ENCODE peak calls at places on chromosomes 2 and 18, in nine cellular contexts. X is GM10248, S is cardiac muscle cell, L is GM13976, R is BJ, Y is fibroblast of the aortic adventitia, B is psoas muscle, O is astrocyte of the spinal cord, G is HFFc6. Z is an unnamed sample.
A peak's percentile ranks its signal among the peaks of the same experiment; 100 is the strongest.

GRCh38 chr2:213288913-213289700 is 4.8 kb downstream of the SPAG16 start:
- DNase-seq in S (no peak), X (no peak), B (no peak), G (no peak), O (peak; percentile 65), R (no peak), L (no peak), Y (no peak), Z (no peak)

GRCh38 chr2:30366199-30366691 is 80.8 kb upstream of the LCLAT1 start:
- DNase-seq in S (no peak), R (no peak), G (peak; percentile 56), Y (no peak), L (peak; percentile 39), B (no peak), O (peak; percentile 29), X (no peak), Z (no peak)

GRCh38 chr2:240989451-240990265 is 8.8 kb upstream of the SNED1 start:
- DNase-seq in Y (peak; percentile 30), R (no peak), B (peak; percentile 83), L (no peak), G (no peak), O (no peak), X (no peak), S (peak; percentile 43), Z (no peak)

GRCh38 chr18:44896817-44897216 is 216.1 kb downstream of the SETBP1 start:
- DNase-seq in L (no peak), S (no peak), R (no peak), G (no peak), X (no peak), Y (no peak), O (no peak), B (no peak), Z (no peak)

GRCh38 chr18:3140986-3141639 is 78.7 kb downstream of the MYOM1 start:
- DNase-seq in O (no peak), L (no peak), G (no peak), X (no peak), S (no peak), B (peak; percentile 62), Y (no peak), R (no peak), Z (no peak)

GRCh38 chr2:177483531-177483930 is 91.0 kb downstream of the AGPS start:
- DNase-seq in B (no peak), X (no peak), L (no peak), O (no peak), Y (no peak), S (no peak), G (no peak), R (no peak), Z (no peak)

GRCh38 chr2:189506514-189506976 is 65.3 kb downstream of the WDR75 start:
- DNase-seq in X (no peak), L (no peak), B (no peak), R (no peak), Y (peak; percentile 67), S (peak; percentile 54), O (no peak), G (no peak), Z (no peak)

GRCh38 chr2:239264838-239265651 is 135.8 kb downstream of the HDAC4 start:
- DNase-seq in Y (peak; percentile 87), R (no peak), G (peak; percentile 55), X (peak; percentile 78), O (peak; percentile 73), S (peak; percentile 57), B (peak; percentile 58), L (peak; percentile 83), Z (peak; percentile 64)

GRCh38 chr2:189060096-189060642 is 86.0 kb downstream of the COL3A1 start:
- DNase-seq in B (no peak), R (no peak), Y (no peak), S (no peak), G (no peak), L (no peak), X (no peak), O (no peak), Z (no peak)

GRCh38 chr2:37827455-37827854 is 97.6 kb upstream of the RMDN2 start:
- DNase-seq in B (no peak), X (no peak), O (no peak), S (no peak), G (no peak), R (no peak), L (no peak), Y (no peak), Z (no peak)

GRCh38 chr2:168244318-168244717 is 3.1 kb downstream of the STK39 start:
- DNase-seq in Y (no peak), X (no peak), O (no peak), S (no peak), G (no peak), R (no peak), L (no peak), B (no peak), Z (no peak)

GRCh38 chr2:168243061-168243460 is 4.3 kb downstream of the STK39 start:
- DNase-seq in B (no peak), S (no peak), G (no peak), O (no peak), Y (no peak), X (no peak), L (no peak), R (no peak), Z (no peak)

GRCh38 chr2:168241746-168242145 is 5.6 kb downstream of the STK39 start:
- DNase-seq in G (no peak), L (no peak), R (no peak), S (no peak), B (no peak), O (no peak), Y (no peak), X (no peak), Z (no peak)

GRCh38 chr2:168239281-168239680 is 8.1 kb downstream of the STK39 start:
- DNase-seq in G (no peak), X (no peak), R (no peak), O (no peak), B (no peak), S (no peak), Y (no peak), L (no peak), Z (no peak)

GRCh38 chr2:168241208-168241607 is 6.2 kb downstream of the STK39 start:
- DNase-seq in L (no peak), O (no peak), G (no peak), B (no peak), X (no peak), Y (no peak), R (no peak), S (no peak), Z (no peak)
- TF ChIP-seq CTCF in L (no peak), O (no peak), G (no peak), B (no peak), X (no peak), Y (no peak), R (no peak), S (no peak), Z (no peak)

GRCh38 chr2:182784777-182785176 is 68.7 kb downstream of the DNAJC10 start:
- DNase-seq in Y (peak; percentile 66), O (peak; percentile 63), R (no peak), X (peak; percentile 9), S (peak; percentile 57), G (peak; percentile 50), B (no peak), L (peak; percentile 5), Z (no peak)
- TF ChIP-seq CTCF in Y (peak; percentile 61), O (peak; percentile 50), R (peak; percentile 59), X (peak; percentile 52), S (peak; percentile 47), G (peak; percentile 78), B (peak; percentile 63), L (peak; percentile 20), Z (peak; percentile 83)

GRCh38 chr18:9474103-9474982 is 970 bp upstream of the RALBP1 start:
- DNase-seq in L (no peak), B (no peak), G (peak; percentile 74), X (no peak), R (peak; percentile 28), Y (no peak), S (peak; percentile 88), O (no peak), Z (no peak)

GRCh38 chr18:9475643-9476580 is 599 bp downstream of the RALBP1 start:
- DNase-seq in G (peak; percentile 4), O (peak; percentile 29), B (no peak), Y (peak; percentile 45), X (peak; percentile 81), R (no peak), S (peak; percentile 46), L (peak; percentile 84), Z (no peak)

GRCh38 chr18:9478545-9478944 is 3.2 kb downstream of the RALBP1 start:
- DNase-seq in X (no peak), S (no peak), G (no peak), R (no peak), L (no peak), O (no peak), Y (no peak), B (no peak), Z (no peak)

GRCh38 chr18:9477509-9477908 is 2.2 kb downstream of the RALBP1 start:
- DNase-seq in L (no peak), S (no peak), Y (no peak), G (no peak), O (no peak), X (no peak), R (no peak), B (no peak), Z (no peak)

DNA sequence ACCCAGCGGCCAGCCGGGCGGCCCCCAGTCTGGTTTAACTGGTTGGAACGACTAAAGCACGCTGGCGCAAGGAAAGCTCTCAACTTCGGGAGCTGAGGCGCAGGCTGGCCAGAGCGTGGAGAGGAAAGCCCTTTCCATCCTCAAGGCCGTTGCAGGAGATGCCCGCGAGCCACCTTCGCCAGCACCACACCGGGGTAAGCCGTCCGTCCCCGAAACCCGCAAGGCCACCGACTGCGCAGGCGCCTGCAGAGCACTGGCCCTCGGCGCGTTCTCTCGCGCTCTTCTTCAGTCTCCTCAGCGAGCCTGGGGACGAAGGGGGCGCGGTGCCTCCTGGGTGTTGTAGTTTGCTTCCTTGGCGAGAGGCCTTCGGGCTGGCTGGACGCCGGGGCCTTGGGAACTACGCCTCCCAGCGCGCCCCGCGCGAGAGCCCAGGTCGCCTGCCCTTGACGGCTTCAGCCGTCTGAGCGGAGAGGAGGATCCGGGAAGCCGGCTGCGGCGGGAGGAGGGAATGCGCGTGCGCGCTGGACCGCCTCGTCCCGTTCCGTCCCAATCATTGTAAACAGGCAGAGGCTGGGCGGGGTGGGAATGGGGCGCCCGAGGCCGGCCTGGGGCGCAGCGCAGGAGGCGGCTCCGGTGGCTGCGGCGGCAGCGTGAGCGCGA is at the start of gene RALBP1:
- DNase-seq in B (peak; percentile 100), Y (peak; percentile 99), G (peak; percentile 99), X (peak; percentile 97), O (peak; percentile 100), S (peak; percentile 100), R (peak; percentile 98), L (peak; percentile 97), Z (peak; percentile 100)
- TF ChIP-seq CTCF in B (no peak), Y (peak; percentile 20), G (peak; percentile 18), X (peak; percentile 47), O (peak; percentile 27), S (peak; percentile 8), R (no peak), L (peak; percentile 47), Z (no peak)

GRCh38 chr2:54120950-54121349 is 5.5 kb downstream of the ACYP2 start:
- DNase-seq in O (no peak), X (no peak), L (no peak), G (no peak), S (no peak), Y (no peak), R (no peak), B (no peak), Z (no peak)

GRCh38 chr2:54109848-54110247 is 5.6 kb upstream of the ACYP2 start:
- DNase-seq in G (no peak), L (no peak), Y (no peak), S (no peak), X (no peak), B (no peak), O (no peak), R (no peak), Z (no peak)

GRCh38 chr2:54114936-54115283 is 505 bp upstream of the ACYP2 start:
- DNase-seq in X (no peak), B (no peak), S (peak; percentile 3), L (no peak), G (no peak), O (no peak), Y (no peak), R (no peak), Z (no peak)

GRCh38 chr2:54115284-54116137 is at the start of gene ACYP2:
- DNase-seq in O (peak; percentile 97), L (peak; percentile 91), S (peak; percentile 98), Y (peak; percentile 95), X (peak; percentile 91), R (peak; percentile 63), G (peak; percentile 87), B (peak; percentile 98), Z (peak; percentile 91)
- TF ChIP-seq CTCF in O (peak; percentile 36), L (no peak), S (peak; percentile 43), Y (peak; percentile 31), X (no peak), R (peak; percentile 49), G (peak; percentile 60), B (peak; percentile 19), Z (no peak)